ENCODE peak calls at places on chromosomes 6 and 20, in five cellular contexts. M is amygdala; L is stimulated activated CD4-positive, alpha-beta T cell treated with anti-CD3 and anti-CD28 coated beads, Interleukin-2, amount 100 ng/mL, for 48 hours; C is ovary; I is HFF-Myc. W is an unnamed sample.
A peak's percentile ranks its signal among the peaks of the same experiment; 100 is the strongest.

GRCh38 chr6:20024316-20024673 is 187.1 kb downstream of the ID4 start:
- DNase-seq in C (no peak), L (no peak), I (no peak), M (no peak), W (no peak)

GRCh38 chr6:64012351-64013060 is 376.9 kb downstream of the PHF3 start:
- DNase-seq in I (no peak), M (peak; percentile 23), L (no peak), C (no peak), W (peak; percentile 77)

GRCh38 chr6:135939216-135939610 is 87.7 kb downstream of the PDE7B start:
- DNase-seq in I (no peak), M (no peak), C (peak; percentile 46), L (no peak), W (no peak)

GRCh38 chr6:111562271-111562670 is 43.4 kb downstream of the TRAF3IP2 start:
- DNase-seq in I (no peak), C (no peak), M (no peak), L (no peak), W (no peak)

GRCh38 chr20:13800728-13801134 is 15.9 kb downstream of the NDUFAF5 start:
- DNase-seq in L (no peak), M (peak; percentile 36), C (peak; percentile 83), I (peak; percentile 88), W (no peak)

GRCh38 chr6:2816158-2816557 is 25.5 kb downstream of the SERPINB1 start:
- DNase-seq in I (no peak), M (no peak), L (no peak), C (no peak), W (no peak)

GRCh38 chr6:12232821-12233220 is 57.3 kb upstream of the EDN1 start:
- DNase-seq in L (no peak), C (no peak), M (no peak), I (no peak), W (no peak)

GRCh38 chr6:126437225-126437624 is 97.3 kb downstream of the CENPW start:
- DNase-seq in M (no peak), C (no peak), L (no peak), I (no peak), W (no peak)

GRCh38 chr6:159691133-159691962 is 1.7 kb downstream of the SOD2 start:
- DNase-seq in I (peak; percentile 59), C (no peak), L (no peak), M (no peak), W (peak; percentile 58)

W was measured in mesendoderm.